ENCODE peak calls at places on chromosomes 4 and X, in four cellular contexts. P is heart left ventricle, D is A549, M is testis. Z is an unnamed sample. For H3K4me1, the result is how much of the 10 kb centered on the place peaks cover.

GRCh38 chr4:8846046-8846720 is 25.5 kb downstream of the HMX1 start:
- DNase-seq in P (no peak), M (peak), D (no peak), Z (peak)

GRCh38 chrX:52213276-52213675 is 28.6 kb downstream of the MAGED4 start:
- DNase-seq in D (no peak), M (no peak), P (no peak), Z (no peak)

GRCh38 chr4:56129431-56129861 is 180.7 kb downstream of the CEP135 start:
- DNase-seq in P (no peak), M (peak), D (peak), Z (peak)

GRCh38 chr4:80173387-80173786 is 23.9 kb upstream of the PRDM8 start:
- DNase-seq in M (no peak), P (no peak), D (no peak), Z (no peak)

GRCh38 chr4:102439835-102440234 is 61.3 kb upstream of the NFKB1 start:
- DNase-seq in M (no peak), P (no peak), D (peak), Z (no peak)

GRCh38 chr4:61753739-61754138 is 553.6 kb downstream of the ADGRL3 start:
- DNase-seq in P (no peak), D (no peak), M (no peak), Z (no peak)

GRCh38 chr4:4529412-4529811 is 12.4 kb downstream of the STX18 start:
- DNase-seq in M (no peak), D (no peak), P (no peak), Z (no peak)

GRCh38 chr4:38268837-38269236 is 308.6 kb downstream of the PTTG2 start:
- DNase-seq in P (no peak), D (no peak), M (no peak), Z (no peak)

GRCh38 chr4:129230836-129231235 is 134.9 kb downstream of the C4orf33 start:
- DNase-seq in P (no peak), M (no peak), D (no peak), Z (no peak)

GRCh38 chrX:45479196-45479834 is 278.6 kb upstream of the DIPK2B start:
- DNase-seq in M (no peak), P (no peak), D (peak), Z (no peak)

GRCh38 chr4:105998210-105998609 is 102.9 kb downstream of the NPNT start:
- DNase-seq in P (no peak), D (no peak), M (no peak), Z (no peak)

GRCh38 chr4:110514889-110515479 is 39.0 kb downstream of the ENPEP start:
- DNase-seq in D (no peak), M (no peak), P (no peak), Z (no peak)

GRCh38 chr4:73383452-73383851 is 20.6 kb upstream of the ALB start:
- DNase-seq in P (no peak), M (no peak), D (no peak), Z (no peak)

GRCh38 chrX:18873189-18873791 is 110.6 kb downstream of the PHKA2 start:
- DNase-seq in D (peak), P (peak), M (no peak), Z (no peak)

GRCh38 chr4:100118213-100118612 is 72.1 kb downstream of the DDIT4L start:
- DNase-seq in P (no peak), M (no peak), D (no peak), Z (no peak)

GRCh38 chrX:9650091-9650490 is 115.6 kb downstream of the GPR143 start:
- DNase-seq in M (no peak), P (no peak), D (no peak), Z (no peak)
- H3K4me1 ChIP-seq in M (under half), P (under half), D (under half), Z (under half)

DNA sequence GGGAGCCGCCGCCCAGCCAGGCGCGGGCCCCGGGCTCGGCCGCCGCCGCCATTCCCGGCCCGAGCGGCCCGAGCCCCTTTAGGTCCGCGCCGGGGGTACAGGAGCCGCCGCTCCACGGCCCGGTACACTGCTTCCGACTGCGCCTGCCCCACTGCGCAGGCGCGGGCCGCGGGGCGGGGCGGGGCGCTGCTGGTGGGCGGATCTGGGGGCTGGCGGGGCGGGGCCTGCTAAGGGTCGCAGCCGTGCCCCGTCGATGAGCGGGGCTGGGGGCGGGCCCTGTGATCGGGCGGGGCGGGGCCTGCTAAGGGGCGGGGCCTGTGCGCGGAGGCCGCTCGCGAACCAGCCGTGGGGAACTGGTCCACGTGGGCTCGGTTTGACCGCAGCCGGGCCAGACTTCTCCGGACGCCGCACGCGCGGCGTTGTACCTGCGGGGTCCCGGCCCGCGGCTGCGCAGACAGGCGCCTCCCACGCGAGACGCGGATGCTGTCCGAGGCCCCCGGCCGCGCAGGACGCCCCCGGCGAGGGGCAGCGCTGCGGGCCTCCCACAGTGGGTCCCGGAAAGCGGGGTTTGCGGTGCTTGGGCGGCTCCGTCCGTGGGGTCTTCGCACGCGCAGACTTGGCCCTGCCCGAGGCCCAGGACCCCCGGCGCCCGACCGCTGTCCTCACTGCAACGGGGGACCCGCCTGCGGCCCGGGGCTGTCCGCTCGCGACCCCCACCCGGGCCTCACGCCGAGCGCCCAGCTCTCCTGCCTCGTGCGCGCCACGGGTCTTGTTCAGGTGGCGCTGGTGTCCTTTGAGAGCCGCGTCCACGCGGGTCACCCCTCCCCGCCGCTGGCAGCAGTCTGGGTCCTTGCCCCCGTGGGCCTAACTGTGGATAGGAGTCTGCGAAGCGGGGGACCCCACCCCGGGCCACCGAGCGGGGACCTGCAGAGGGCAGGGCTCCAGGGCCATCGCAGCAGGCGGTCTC is at the start of gene DGKQ:
- DNase-seq in P (peak), D (peak), M (peak), Z (peak)
- TF ChIP-seq POLR2A in P (no peak), D (peak), M (no peak), Z (peak)

DNA sequence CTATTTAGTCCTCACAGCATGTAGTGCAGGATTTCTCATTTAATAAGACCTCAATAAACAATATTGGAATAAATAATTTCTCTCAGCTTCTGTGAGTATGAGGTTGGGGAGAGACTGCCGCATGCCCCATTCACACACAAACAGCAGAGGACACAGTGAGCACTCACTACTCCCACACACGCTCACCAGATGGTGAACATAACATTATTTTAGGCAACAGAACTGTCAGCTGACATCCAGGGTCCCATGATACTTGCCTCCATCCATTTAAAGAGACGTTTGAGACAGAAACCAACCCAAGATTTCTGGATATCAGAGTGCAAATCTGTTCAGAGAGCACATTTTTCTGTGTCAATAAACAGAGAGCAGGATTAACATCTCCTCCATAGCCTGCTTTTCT is 16.9 kb downstream of the GPRIN3 start:
- DNase-seq in D (no peak), M (no peak), P (no peak), Z (no peak)
- H3K4me1 ChIP-seq in D (half or more), M (under half), P (under half), Z (under half)

GRCh38 chr4:185534534-185534849 is 815 bp downstream of the PDLIM3 start:
- DNase-seq in D (no peak), P (no peak), M (no peak), Z (no peak)

GRCh38 chr4:185535818-185536729 is 767 bp upstream of the PDLIM3 start:
- DNase-seq in M (peak), P (peak), D (no peak), Z (no peak)

GRCh38 chr4:185532795-185533324 is 2.4 kb downstream of the PDLIM3 start:
- DNase-seq in P (no peak), M (no peak), D (no peak), Z (no peak)

GRCh38 chr4:185532327-185532726 is 3.0 kb downstream of the PDLIM3 start:
- DNase-seq in P (no peak), M (no peak), D (no peak), Z (no peak)

DNA sequence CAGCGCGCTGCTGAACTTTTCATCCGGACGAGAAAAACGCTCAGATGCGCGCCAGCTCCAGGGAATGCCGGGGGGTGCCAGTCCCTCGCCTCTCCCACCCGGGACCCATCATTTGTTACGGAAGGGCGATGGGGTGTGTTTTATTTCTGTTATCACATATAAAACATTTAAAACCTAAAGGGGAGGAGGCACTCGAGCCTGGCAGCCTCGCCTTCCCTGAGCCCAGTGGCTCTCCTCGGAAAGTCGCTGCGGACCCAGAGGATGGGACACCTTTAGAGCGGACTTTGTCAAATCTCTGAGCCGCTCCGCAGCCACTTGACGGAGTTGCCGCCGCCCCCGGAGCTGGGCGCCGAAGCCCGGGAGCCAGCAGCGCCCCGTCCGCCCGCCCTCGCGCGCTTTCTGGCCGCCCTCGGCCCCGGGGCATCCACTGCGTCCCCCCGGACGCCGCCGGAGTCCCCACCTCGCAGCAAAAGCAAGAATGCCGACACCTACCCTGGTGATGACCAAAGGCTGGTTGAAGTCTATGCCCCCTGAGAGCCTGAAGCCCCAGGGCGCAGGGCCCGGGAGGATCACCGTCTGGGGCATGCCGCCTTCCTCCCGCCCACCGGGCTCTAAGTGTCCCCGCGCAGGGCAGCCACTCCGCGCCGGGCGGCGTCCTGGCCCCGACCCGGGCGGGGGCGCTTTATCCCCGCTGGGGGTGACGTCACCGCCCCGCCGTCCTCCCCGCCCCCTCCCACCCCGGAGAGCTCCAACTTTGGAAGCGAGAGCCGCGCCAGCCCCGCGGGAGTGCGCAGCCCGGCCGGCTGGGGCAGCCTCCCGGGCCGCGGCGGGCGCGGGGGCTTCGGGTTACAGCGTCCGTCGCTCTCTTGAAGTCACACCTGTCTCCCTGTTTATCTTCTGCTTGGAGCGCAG is at the start of gene PDLIM3:
- DNase-seq in M (peak), P (peak), D (peak), Z (peak)
- TF ChIP-seq POLR2A in M (no peak), P (peak), D (no peak), Z (peak)

Z was measured in right lobe of liver.